ENCODE peak calls at places on chromosomes 11 and 22, in six cellular contexts. Q, O, N, L, G and X are unnamed samples.

GRCh38 chr11:76771446-76772099 is 11.6 kb upstream of the TSKU start:
- DNase-seq in L (no peak), O (no peak), N (no peak), G (no peak), Q (no peak), X (no peak)

GRCh38 chr11:76999597-76999996 is 34.6 kb upstream of the B3GNT6 start:
- DNase-seq in N (no peak), L (no peak), O (no peak), Q (no peak), G (no peak), X (no peak)

GRCh38 chr11:62713343-62713742 is 5.9 kb downstream of the GNG3 start:
- DNase-seq in O (no peak), N (no peak), Q (no peak), G (no peak), L (no peak), X (no peak)

GRCh38 chr11:102309621-102310541 is 7.4 kb upstream of the BIRC3 start:
- DNase-seq in N (no peak), L (no peak), O (no peak), G (no peak), Q (peak; percentile 18), X (no peak)

GRCh38 chr22:28034760-28035401 is 115.8 kb upstream of the PITPNB start:
- DNase-seq in Q (no peak), G (no peak), L (peak; percentile 59), O (peak; percentile 40), N (peak; percentile 83), X (peak; percentile 86)

GRCh38 chr11:122097419-122098001 is 18.5 kb downstream of the BLID start:
- DNase-seq in Q (no peak), N (no peak), O (peak; percentile 65), L (peak; percentile 47), G (no peak), X (no peak)

GRCh38 chr22:40199852-40200251 is 22.1 kb downstream of the TNRC6B start:
- DNase-seq in N (peak; percentile 12), Q (no peak), O (no peak), L (no peak), G (no peak), X (no peak)

GRCh38 chr11:61042961-61043540 is 59.2 kb upstream of the CD5 start:
- DNase-seq in G (no peak), L (no peak), O (no peak), Q (no peak), N (no peak), X (no peak)

GRCh38 chr11:95835351-95835750 is 45.1 kb downstream of the CEP57 start:
- DNase-seq in Q (no peak), G (no peak), N (no peak), L (peak; percentile 46), O (peak; percentile 46), X (no peak)

GRCh38 chr22:31327786-31328544 is 18.2 kb downstream of the PATZ1 start:
- DNase-seq in N (no peak), L (no peak), O (no peak), G (no peak), Q (no peak), X (no peak)

GRCh38 chr11:45941285-45941684 is 18.8 kb downstream of the LARGE2 start:
- DNase-seq in O (no peak), L (no peak), Q (no peak), G (no peak), N (no peak), X (no peak)

GRCh38 chr11:6618117-6619020 is 853 bp downstream of the TPP1 start:
- DNase-seq in Q (peak; percentile 44), L (peak; percentile 90), O (peak; percentile 78), N (no peak), G (no peak), X (no peak)

DNA sequence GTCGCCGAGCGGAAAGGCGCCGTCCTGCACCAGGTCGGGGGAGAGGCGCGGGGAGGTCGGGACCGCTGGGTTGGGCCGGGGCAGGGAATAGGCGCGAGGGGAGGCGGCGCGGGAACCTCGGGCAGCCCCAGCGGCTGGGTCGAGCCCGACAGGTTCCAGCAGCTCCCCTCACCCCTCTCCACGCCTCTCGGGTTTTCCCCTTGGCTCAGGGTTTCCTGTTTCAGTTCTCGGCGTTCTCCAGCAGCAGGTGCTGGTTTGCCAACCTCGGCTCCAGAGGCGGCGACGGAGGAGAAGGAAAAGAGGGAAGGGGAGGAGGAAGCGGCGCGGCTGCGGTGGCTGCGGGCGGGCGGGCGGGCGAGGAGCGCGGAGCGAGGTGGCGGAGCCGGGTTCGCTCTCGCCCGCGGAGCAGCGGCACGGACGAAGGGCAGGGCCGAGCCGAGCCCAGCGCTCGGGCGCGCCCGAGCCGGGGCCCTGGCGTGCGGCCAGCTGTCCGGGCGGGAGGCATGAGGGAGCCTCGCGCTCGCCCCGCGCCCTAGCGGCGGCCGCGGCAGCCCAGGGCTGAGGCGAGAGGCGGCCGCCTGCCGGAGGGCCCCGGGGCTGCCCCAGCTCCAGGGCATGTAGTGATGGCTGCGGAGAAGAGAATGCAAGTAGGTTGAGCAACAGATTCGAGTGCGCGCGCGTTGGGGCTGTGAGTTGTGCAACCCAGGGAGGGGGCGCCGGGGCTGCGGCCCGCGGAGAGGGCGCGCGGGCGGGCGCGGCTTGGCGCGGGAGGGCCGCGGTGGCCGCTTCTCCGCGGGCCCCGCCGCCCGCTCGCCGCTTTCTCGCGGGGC is at the start of gene ZC3H12C:
- DNase-seq in O (peak; percentile 79), N (peak; percentile 91), L (peak; percentile 90), Q (peak; percentile 84), G (peak; percentile 77), X (peak; percentile 90)
- TF ChIP-seq CTCF in O (peak; percentile 19), N (no peak), L (peak; percentile 81), Q (peak; percentile 52), G (no peak), X (peak; percentile 30)

DNA sequence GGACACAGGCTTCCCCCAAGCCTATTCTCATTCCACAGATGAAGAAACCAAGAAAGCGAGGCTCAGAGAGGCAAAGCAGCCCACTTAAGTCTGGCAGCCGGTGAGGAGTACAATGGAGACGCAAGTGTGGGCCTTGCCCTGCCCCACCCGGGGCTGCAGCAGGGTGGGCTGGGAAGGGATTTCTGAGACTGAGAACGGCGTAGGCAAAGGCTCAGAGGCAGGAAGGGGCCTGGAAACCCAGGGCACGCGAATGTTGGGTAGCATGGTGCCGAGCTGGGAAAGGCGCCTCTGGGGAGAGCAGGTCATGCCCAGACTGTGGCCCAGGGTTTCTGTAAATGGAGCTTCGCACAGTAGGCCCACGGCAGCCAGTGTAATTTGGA is 47.5 kb upstream of the SHISAL1 start:
- DNase-seq in O (no peak), L (no peak), N (no peak), Q (no peak), G (no peak), X (no peak)
- TF ChIP-seq CTCF in O (no peak), L (no peak), N (no peak), Q (no peak), G (no peak), X (no peak)

GRCh38 chr22:47168441-47168840 is 406.0 kb downstream of the TBC1D22A start:
- DNase-seq in L (no peak), G (no peak), O (no peak), Q (no peak), N (peak; percentile 54), X (no peak)

GRCh38 chr22:47167056-47167455 is 404.6 kb downstream of the TBC1D22A start:
- DNase-seq in Q (no peak), O (no peak), G (no peak), N (peak; percentile 14), L (no peak), X (no peak)

GRCh38 chr22:47171441-47172221 is 409.2 kb downstream of the TBC1D22A start:
- DNase-seq in Q (no peak), N (peak; percentile 55), G (no peak), L (no peak), O (no peak), X (no peak)

GRCh38 chr22:47168900-47169800 is 406.7 kb downstream of the TBC1D22A start:
- DNase-seq in N (peak; percentile 65), G (no peak), Q (peak; percentile 10), L (peak; percentile 8), O (no peak), X (no peak)

DNA sequence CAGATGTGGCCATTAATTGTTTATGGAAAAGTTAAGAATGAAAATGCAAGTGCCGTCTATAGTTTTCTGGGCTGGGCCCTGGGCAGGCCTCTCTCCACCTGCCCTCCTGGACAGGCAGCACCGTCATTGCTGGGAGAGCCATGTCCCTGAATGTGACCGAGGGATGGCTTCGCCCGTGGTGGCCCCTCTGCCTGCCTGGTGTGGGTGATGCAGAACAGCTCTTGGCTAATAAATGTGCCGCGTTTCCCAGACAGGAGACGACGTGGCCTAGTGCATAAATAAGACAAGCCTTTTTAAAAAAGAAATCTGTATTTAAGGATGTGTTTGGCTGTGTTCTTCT is 407.3 kb downstream of the TBC1D22A start:
- DNase-seq in L (no peak), G (no peak), O (no peak), Q (no peak), N (peak; percentile 31), X (no peak)
- TF ChIP-seq CTCF in L (no peak), G (no peak), O (no peak), Q (no peak), N (no peak), X (no peak)

GRCh38 chr22:50697667-50698506 is 25.3 kb downstream of the SHANK3 start:
- DNase-seq in O (no peak), Q (no peak), L (no peak), G (no peak), N (no peak), X (no peak)

GRCh38 chr22:50698546-50698945 is 25.9 kb downstream of the SHANK3 start:
- DNase-seq in Q (no peak), G (no peak), O (no peak), L (no peak), N (no peak), X (no peak)

GRCh38 chr22:50695421-50696250 is 23.0 kb downstream of the SHANK3 start:
- DNase-seq in O (no peak), N (no peak), L (no peak), G (no peak), Q (no peak), X (no peak)

GRCh38 chr22:50696251-50696798 is 23.7 kb downstream of the SHANK3 start:
- DNase-seq in L (no peak), O (no peak), Q (no peak), N (no peak), G (no peak), X (no peak)

GRCh38 chr22:50696799-50697561 is 24.4 kb downstream of the SHANK3 start:
- DNase-seq in Q (no peak), L (no peak), G (no peak), N (no peak), O (no peak), X (no peak)
- TF ChIP-seq CTCF in Q (no peak), L (peak; percentile 52), G (peak; percentile 54), N (no peak), O (peak; percentile 30), X (peak; percentile 53)

GRCh38 chr11:10476927-10477689 is 22.0 kb downstream of the AMPD3 start:
- DNase-seq in Q (no peak), G (no peak), L (no peak), O (no peak), N (no peak), X (no peak)
- TF ChIP-seq CTCF in Q (no peak), G (no peak), L (no peak), O (no peak), N (no peak), X (no peak)

DNA sequence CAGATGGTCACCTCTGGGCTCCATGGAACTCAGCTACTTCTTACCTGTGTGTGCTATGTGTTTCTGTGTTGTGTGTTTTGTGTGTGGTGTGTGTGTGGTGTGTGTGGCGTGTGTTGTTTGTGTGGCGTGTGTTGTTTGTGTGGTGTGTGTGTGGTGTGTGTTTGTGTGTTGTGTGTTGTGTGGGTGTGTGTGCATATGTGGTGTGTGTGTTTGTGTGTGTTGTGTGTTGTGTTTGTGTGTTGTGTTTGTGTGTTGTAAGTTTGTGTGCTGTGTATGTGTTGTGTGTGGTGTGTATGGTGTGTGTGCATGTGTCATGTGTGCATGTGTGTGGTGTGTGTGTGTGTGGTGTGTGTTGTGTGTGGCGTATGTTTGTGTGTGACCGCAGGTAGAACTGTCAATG is 3.8 kb upstream of the WNT7B start:
- DNase-seq in O (no peak), L (no peak), Q (no peak), G (no peak), N (no peak), X (no peak)
- TF ChIP-seq CTCF in O (no peak), L (no peak), Q (no peak), G (no peak), N (no peak), X (no peak)